ENCODE peak calls at places on chromosomes 4 and X, in seven cellular contexts. One of them, this sample, is unnamed. For H3K4me1, the result is how much of the 10 kb centered on the place peaks cover.

GRCh38 chr4:127400736-127401346 is 231.9 kb upstream of the INTU start:
- DNase-seq in uterus: peak
- DNase-seq in body of pancreas: peak
- DNase-seq in heart right ventricle: peak
- DNase-seq in PC-3: peak
- DNase-seq in esophagus squamous epithelium: no peak
- DNase-seq in OCI-LY7: peak
- DNase-seq in this sample: peak

GRCh38 chr4:13537832-13538177 is 6.5 kb downstream of the NKX3-2 start:
- DNase-seq in uterus: no peak
- DNase-seq in heart right ventricle: no peak
- DNase-seq in OCI-LY7: no peak
- DNase-seq in PC-3: no peak
- DNase-seq in body of pancreas: no peak
- DNase-seq in esophagus squamous epithelium: no peak
- DNase-seq in this sample: no peak

GRCh38 chr4:176335421-176335820 is 15.7 kb downstream of the SPCS3 start:
- DNase-seq in esophagus squamous epithelium: no peak
- DNase-seq in heart right ventricle: no peak
- DNase-seq in uterus: no peak
- DNase-seq in OCI-LY7: no peak
- DNase-seq in PC-3: peak
- DNase-seq in body of pancreas: no peak
- DNase-seq in this sample: no peak

GRCh38 chr4:11805837-11806236 is 377.1 kb upstream of the HS3ST1 start:
- DNase-seq in heart right ventricle: no peak
- DNase-seq in PC-3: peak
- DNase-seq in body of pancreas: no peak
- DNase-seq in esophagus squamous epithelium: no peak
- DNase-seq in uterus: no peak
- DNase-seq in OCI-LY7: peak
- DNase-seq in this sample: no peak

GRCh38 chrX:153960077-153960476 is 11.5 kb downstream of the HCFC1 start:
- DNase-seq in PC-3: no peak
- DNase-seq in esophagus squamous epithelium: no peak
- DNase-seq in uterus: no peak
- DNase-seq in body of pancreas: no peak
- DNase-seq in OCI-LY7: no peak
- DNase-seq in heart right ventricle: no peak
- DNase-seq in this sample: peak

GRCh38 chrX:138859421-138859820 is 147.9 kb upstream of the FGF13 start:
- DNase-seq in PC-3: no peak
- DNase-seq in OCI-LY7: no peak
- DNase-seq in esophagus squamous epithelium: no peak
- DNase-seq in body of pancreas: no peak
- DNase-seq in uterus: no peak
- DNase-seq in heart right ventricle: no peak
- DNase-seq in this sample: no peak

GRCh38 chr4:150960818-150961217 is 54.3 kb downstream of the LRBA start:
- DNase-seq in uterus: no peak
- DNase-seq in OCI-LY7: peak
- DNase-seq in heart right ventricle: no peak
- DNase-seq in PC-3: peak
- DNase-seq in esophagus squamous epithelium: no peak
- DNase-seq in body of pancreas: no peak
- DNase-seq in this sample: no peak

GRCh38 chrX:39335447-39336235 is 534.4 kb downstream of the MID1IP1 start:
- DNase-seq in PC-3: no peak
- DNase-seq in OCI-LY7: no peak
- DNase-seq in body of pancreas: no peak
- DNase-seq in heart right ventricle: no peak
- DNase-seq in uterus: no peak
- DNase-seq in esophagus squamous epithelium: no peak
- DNase-seq in this sample: no peak

GRCh38 chrX:139766545-139766983 is 58.6 kb upstream of the MCF2 start:
- DNase-seq in uterus: no peak
- DNase-seq in PC-3: no peak
- DNase-seq in heart right ventricle: no peak
- DNase-seq in OCI-LY7: no peak
- DNase-seq in body of pancreas: no peak
- DNase-seq in esophagus squamous epithelium: no peak
- DNase-seq in this sample: no peak

GRCh38 chr4:97942951-97943350 is 200.3 kb downstream of the STPG2 start:
- DNase-seq in body of pancreas: no peak
- DNase-seq in PC-3: peak
- DNase-seq in OCI-LY7: no peak
- DNase-seq in esophagus squamous epithelium: no peak
- DNase-seq in uterus: no peak
- DNase-seq in heart right ventricle: no peak
- DNase-seq in this sample: no peak

DNA sequence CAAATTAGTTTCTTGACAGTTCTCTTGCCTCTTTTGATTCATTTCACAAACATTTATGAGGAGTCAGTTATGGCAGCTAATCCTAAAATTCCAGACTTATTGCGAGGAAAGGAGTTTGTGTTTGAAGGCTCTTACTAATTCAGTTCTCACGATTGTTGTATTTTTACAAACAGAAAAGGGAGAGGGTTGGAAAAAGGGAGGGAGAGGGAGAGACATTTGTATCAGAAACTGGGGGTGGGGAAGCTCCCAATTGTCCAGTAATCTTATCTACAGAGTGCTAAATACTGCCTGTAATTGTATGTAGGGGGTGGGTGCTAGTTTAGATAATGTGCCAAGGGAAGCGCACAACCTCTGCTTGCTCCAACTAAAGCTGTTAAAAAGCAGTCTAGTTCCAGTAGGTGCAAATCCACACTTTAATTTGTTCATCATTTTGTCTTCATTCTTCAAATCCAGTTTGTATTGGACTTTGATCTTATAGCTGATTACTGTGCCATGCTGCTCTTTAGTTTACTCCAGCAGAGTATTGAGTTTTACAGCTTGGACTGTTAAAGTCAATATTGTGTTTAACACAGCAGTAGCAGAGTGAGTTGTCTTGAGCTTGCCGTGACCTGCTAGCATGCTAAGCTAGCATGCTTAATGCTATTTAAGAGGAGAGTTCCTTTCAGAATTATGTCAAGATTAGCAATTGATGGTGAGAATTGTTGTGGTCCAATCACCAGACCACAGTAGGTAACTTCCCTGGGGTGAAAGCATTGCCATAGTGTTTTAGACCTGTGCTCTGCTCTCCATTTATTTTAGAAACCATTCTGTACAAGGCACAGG is 13.9 kb downstream of the FNIP2 start:
- DNase-seq in body of pancreas: peak
- DNase-seq in PC-3: no peak
- DNase-seq in OCI-LY7: no peak
- DNase-seq in esophagus squamous epithelium: no peak
- DNase-seq in heart right ventricle: no peak
- DNase-seq in uterus: no peak
- DNase-seq in this sample: no peak
- H3K4me1 ChIP-seq in body of pancreas: half or more
- H3K4me1 ChIP-seq in PC-3: under half
- H3K4me1 ChIP-seq in OCI-LY7: under half
- H3K4me1 ChIP-seq in esophagus squamous epithelium: under half
- H3K4me1 ChIP-seq in heart right ventricle: half or more
- H3K4me1 ChIP-seq in uterus: under half
- H3K4me1 ChIP-seq in this sample: under half

GRCh38 chr4:2263701-2264321 is 1.9 kb upstream of the MXD4 start:
- DNase-seq in esophagus squamous epithelium: no peak
- DNase-seq in PC-3: no peak
- DNase-seq in heart right ventricle: no peak
- DNase-seq in body of pancreas: peak
- DNase-seq in OCI-LY7: peak
- DNase-seq in uterus: no peak
- DNase-seq in this sample: peak
- H3K4me1 ChIP-seq in esophagus squamous epithelium: under half
- H3K4me1 ChIP-seq in PC-3: under half
- H3K4me1 ChIP-seq in heart right ventricle: half or more
- H3K4me1 ChIP-seq in body of pancreas: under half
- H3K4me1 ChIP-seq in OCI-LY7: under half
- H3K4me1 ChIP-seq in uterus: under half
- H3K4me1 ChIP-seq in this sample: under half

GRCh38 chrX:12548746-12549145 is 242.5 kb upstream of the PRPS2 start:
- DNase-seq in uterus: no peak
- DNase-seq in body of pancreas: no peak
- DNase-seq in heart right ventricle: peak
- DNase-seq in OCI-LY7: peak
- DNase-seq in PC-3: peak
- DNase-seq in esophagus squamous epithelium: no peak
- DNase-seq in this sample: no peak
- H3K4me1 ChIP-seq in uterus: under half
- H3K4me1 ChIP-seq in body of pancreas: under half
- H3K4me1 ChIP-seq in heart right ventricle: under half
- H3K4me1 ChIP-seq in OCI-LY7: under half
- H3K4me1 ChIP-seq in PC-3: under half
- H3K4me1 ChIP-seq in esophagus squamous epithelium: under half
- H3K4me1 ChIP-seq in this sample: under half

GRCh38 chr4:1715002-1715761 is 3.1 kb upstream of the SLBP start:
- DNase-seq in heart right ventricle: no peak
- DNase-seq in PC-3: no peak
- DNase-seq in OCI-LY7: peak
- DNase-seq in uterus: no peak
- DNase-seq in esophagus squamous epithelium: no peak
- DNase-seq in body of pancreas: no peak
- DNase-seq in this sample: no peak
- H3K4me1 ChIP-seq in heart right ventricle: half or more
- H3K4me1 ChIP-seq in PC-3: under half
- H3K4me1 ChIP-seq in OCI-LY7: half or more
- H3K4me1 ChIP-seq in uterus: under half
- H3K4me1 ChIP-seq in esophagus squamous epithelium: under half
- H3K4me1 ChIP-seq in body of pancreas: half or more
- H3K4me1 ChIP-seq in this sample: under half

DNA sequence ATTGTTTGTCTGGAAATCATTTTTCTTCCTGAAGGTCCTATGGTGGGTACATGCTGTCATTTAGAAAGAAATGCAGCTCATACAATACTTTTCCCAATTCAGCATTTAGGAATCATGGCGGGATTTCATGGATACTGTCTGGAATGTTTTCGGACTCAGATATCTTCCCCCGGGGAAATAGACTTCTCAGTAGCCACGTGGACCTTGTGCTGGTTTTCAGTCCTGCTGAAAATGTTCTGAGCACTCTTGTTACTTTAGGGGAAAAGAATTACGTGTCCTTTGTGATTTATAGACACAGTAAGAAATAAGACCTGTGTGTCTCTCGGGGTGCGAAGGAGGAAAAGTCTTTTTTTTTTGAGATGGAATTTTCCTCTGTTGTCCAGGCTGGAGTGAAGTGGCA is 3.8 kb downstream of the CD99 start:
- DNase-seq in heart right ventricle: no peak
- DNase-seq in OCI-LY7: no peak
- DNase-seq in PC-3: no peak
- DNase-seq in uterus: no peak
- DNase-seq in body of pancreas: no peak
- DNase-seq in esophagus squamous epithelium: no peak
- DNase-seq in this sample: no peak
- H3K4me1 ChIP-seq in heart right ventricle: half or more
- H3K4me1 ChIP-seq in OCI-LY7: half or more
- H3K4me1 ChIP-seq in PC-3: under half
- H3K4me1 ChIP-seq in uterus: under half
- H3K4me1 ChIP-seq in body of pancreas: half or more
- H3K4me1 ChIP-seq in esophagus squamous epithelium: half or more
- H3K4me1 ChIP-seq in this sample: under half

This sample was measured in aorta.